ENCODE peak calls at places on chromosomes 13 and 19, in nine cellular contexts. H is A549, Y is mucosa of descending colon, D is left lung, A is body of pancreas, E is A673, K is upper lobe of right lung, I is OCI-LY7, X is lower lobe of right lung. J is an unnamed sample. For H3K4me1, the result is how much of the 10 kb centered on the place peaks cover.

GRCh38 chr13:106490887-106491321 is 44.6 kb downstream of the EFNB2 start:
- DNase-seq in A (no peak), I (no peak), K (no peak), H (no peak), Y (no peak), D (no peak), E (no peak), X (no peak), J (no peak)

GRCh38 chr19:8615813-8616596 is 5.5 kb upstream of the ADAMTS10 start:
- DNase-seq in Y (peak), X (peak), D (peak), I (peak), K (no peak), H (peak), A (peak), E (peak), J (peak)

GRCh38 chr13:19984430-19985218 is 26.1 kb downstream of the ZMYM2 start:
- DNase-seq in X (no peak), Y (no peak), A (no peak), H (peak), I (peak), E (peak), D (no peak), K (no peak), J (no peak)

GRCh38 chr19:38173324-38174041 is 50.5 kb downstream of the DPF1 start:
- DNase-seq in D (no peak), I (no peak), K (no peak), X (no peak), H (no peak), Y (no peak), E (no peak), A (peak), J (no peak)

GRCh38 chr19:13154911-13155471 is 4.8 kb downstream of the IER2 start:
- DNase-seq in E (peak), A (peak), X (peak), D (peak), I (peak), Y (peak), K (peak), H (no peak), J (peak)

GRCh38 chr19:35122687-35123551 is 7.3 kb downstream of the FXYD3 start:
- DNase-seq in E (no peak), H (no peak), X (no peak), I (no peak), A (no peak), K (no peak), Y (no peak), D (no peak), J (no peak)

GRCh38 chr13:54424344-54424743 is 1395.7 kb downstream of the OLFM4 start:
- DNase-seq in D (no peak), Y (no peak), A (no peak), E (no peak), I (no peak), H (no peak), X (no peak), K (no peak), J (no peak)

GRCh38 chr13:39317284-39317683 is 279.0 kb downstream of the NHLRC3 start:
- DNase-seq in K (no peak), D (no peak), H (no peak), Y (peak), A (no peak), X (no peak), E (no peak), I (no peak), J (no peak)

GRCh38 chr19:4639531-4640246 is 373 bp downstream of the TNFAIP8L1 start:
- DNase-seq in D (no peak), H (no peak), E (no peak), Y (peak), K (peak), X (peak), A (peak), I (no peak), J (peak)

GRCh38 chr19:14091885-14092462 is 1.4 kb upstream of the SAMD1 start:
- DNase-seq in H (no peak), E (peak), D (no peak), Y (no peak), K (no peak), I (peak), A (no peak), X (no peak), J (peak)

GRCh38 chr13:35499131-35500051 is 22.9 kb upstream of the MAB21L1 start:
- DNase-seq in H (no peak), D (no peak), A (no peak), E (no peak), X (no peak), K (no peak), Y (no peak), I (no peak), J (no peak)

GRCh38 chr13:44132710-44133109 is 240.9 kb upstream of the SERP2 start:
- DNase-seq in K (peak), I (no peak), D (peak), Y (peak), E (no peak), A (peak), H (no peak), X (peak), J (peak)

GRCh38 chr13:72726721-72727416 is 560 bp downstream of the MZT1 start:
- DNase-seq in H (peak), D (peak), E (peak), I (peak), X (peak), K (peak), Y (peak), A (peak), J (peak)

GRCh38 chr19:28168557-28168956 is 1044.4 kb downstream of the UQCRFS1 start:
- DNase-seq in E (peak), A (no peak), D (no peak), K (no peak), Y (no peak), I (no peak), H (no peak), X (no peak), J (no peak)

GRCh38 chr19:13974073-13974472 is 21.8 kb downstream of the DCAF15 start:
- DNase-seq in K (no peak), H (peak), Y (peak), A (no peak), E (peak), I (peak), X (no peak), D (no peak), J (no peak)

GRCh38 chr13:98658131-98658530 is 81.2 kb upstream of the STK24 start:
- DNase-seq in H (no peak), I (no peak), E (no peak), A (no peak), D (no peak), X (no peak), Y (peak), K (no peak), J (no peak)

GRCh38 chr13:19818223-19818842 is 35.6 kb upstream of the PSPC1 start:
- DNase-seq in H (peak), X (peak), D (peak), K (peak), A (peak), I (peak), E (peak), Y (peak), J (peak)

GRCh38 chr13:27037171-27037570 is 134.4 kb downstream of the USP12 start:
- DNase-seq in D (no peak), I (no peak), A (no peak), K (no peak), E (no peak), X (no peak), H (no peak), Y (no peak), J (no peak)
- H3K4me1 ChIP-seq in D (under half), I (under half), A (under half), K (under half), E (under half), X (under half), H (under half), Y (under half), J (under half)

GRCh38 chr19:1811472-1811894 is 593 bp downstream of the ATP8B3 start:
- DNase-seq in A (peak), E (peak), K (peak), D (peak), I (peak), Y (peak), X (peak), H (peak), J (peak)

GRCh38 chr19:1813197-1813836 is 1.2 kb upstream of the ATP8B3 start:
- DNase-seq in E (no peak), D (no peak), H (no peak), A (no peak), X (no peak), Y (no peak), K (no peak), I (no peak), J (no peak)

GRCh38 chr19:1810439-1811160 is 1.5 kb downstream of the ATP8B3 start:
- DNase-seq in E (no peak), D (peak), I (no peak), X (no peak), H (no peak), Y (no peak), A (no peak), K (no peak), J (peak)

GRCh38 chr19:1812426-1813196 is 535 bp upstream of the ATP8B3 start:
- DNase-seq in K (peak), H (peak), D (peak), A (peak), X (peak), Y (peak), E (peak), I (peak), J (peak)

DNA sequence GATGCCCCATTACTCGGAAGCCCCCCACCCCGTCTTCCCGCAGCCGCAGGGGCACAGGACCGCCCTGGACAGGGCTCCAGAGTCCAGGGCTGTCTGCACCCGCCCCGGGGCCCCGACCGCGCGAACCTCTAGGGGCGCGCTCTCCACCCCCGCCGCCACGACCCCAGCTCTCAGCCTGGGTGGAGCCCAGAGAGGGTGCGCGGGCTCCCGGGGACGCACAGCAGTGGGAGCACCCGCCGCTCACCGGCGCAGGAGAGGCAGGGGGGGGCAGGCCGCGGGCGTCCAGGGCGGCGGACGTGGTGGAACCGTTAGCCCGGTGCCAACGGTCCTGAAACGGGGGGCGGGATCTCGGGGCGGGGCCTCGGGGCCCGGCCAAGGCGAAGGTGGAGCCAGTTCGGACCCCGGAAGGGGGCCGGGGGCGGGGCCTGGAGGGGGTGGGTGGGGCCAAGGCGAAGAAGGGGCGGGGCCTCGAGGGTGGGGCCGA is at the start of gene ATP8B3:
- DNase-seq in X (no peak), K (no peak), D (no peak), Y (no peak), A (no peak), E (no peak), H (no peak), I (no peak), J (no peak)
- TF ChIP-seq CTCF in X (no peak), K (peak), D (no peak), Y (no peak), A (no peak), E (peak), H (no peak), I (peak), J (peak)

DNA sequence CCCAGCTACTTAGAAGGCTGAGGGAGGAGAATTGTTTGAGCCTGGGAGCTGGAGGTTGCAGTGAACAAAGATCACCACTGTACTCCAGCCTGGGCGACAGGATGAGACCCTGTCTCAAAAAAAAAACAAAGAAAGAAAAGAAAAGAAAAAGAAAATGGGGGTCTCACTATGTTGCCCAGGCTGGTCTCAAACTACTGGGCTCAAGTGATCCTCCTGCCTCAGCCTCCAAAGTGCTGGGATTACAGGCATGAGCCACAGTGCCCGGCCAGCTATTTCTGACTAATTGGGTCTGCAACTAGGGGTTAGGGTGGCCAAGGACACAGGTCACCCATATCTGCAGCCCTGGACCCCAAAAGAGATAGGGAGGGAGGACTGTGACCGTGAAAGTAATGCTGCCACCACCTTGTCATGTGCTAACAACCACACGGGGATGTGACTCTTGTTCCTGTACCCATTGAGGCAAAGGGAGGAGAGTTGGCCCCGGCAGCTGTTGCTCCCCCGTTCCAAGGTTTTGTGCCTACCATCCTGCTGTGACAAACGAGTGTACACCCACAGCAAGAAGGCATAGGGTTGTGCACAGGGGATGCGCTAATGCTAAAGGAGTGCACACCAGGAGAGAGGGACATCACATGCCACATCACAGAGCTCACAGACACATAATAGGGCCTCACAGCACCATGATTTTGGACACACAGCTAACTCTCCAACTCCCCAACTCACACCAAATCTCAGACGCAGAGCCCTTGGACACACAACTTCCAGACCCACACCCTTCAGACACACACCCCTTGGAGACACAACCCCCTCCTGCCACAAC is 619 bp downstream of the MEF2B start:
- DNase-seq in I (peak), H (no peak), X (no peak), D (no peak), K (no peak), A (no peak), Y (no peak), E (no peak), J (no peak)
- H3K4me1 ChIP-seq in I (half or more), H (under half), X (under half), D (under half), K (under half), A (under half), Y (under half), E (under half), J (under half)

DNA sequence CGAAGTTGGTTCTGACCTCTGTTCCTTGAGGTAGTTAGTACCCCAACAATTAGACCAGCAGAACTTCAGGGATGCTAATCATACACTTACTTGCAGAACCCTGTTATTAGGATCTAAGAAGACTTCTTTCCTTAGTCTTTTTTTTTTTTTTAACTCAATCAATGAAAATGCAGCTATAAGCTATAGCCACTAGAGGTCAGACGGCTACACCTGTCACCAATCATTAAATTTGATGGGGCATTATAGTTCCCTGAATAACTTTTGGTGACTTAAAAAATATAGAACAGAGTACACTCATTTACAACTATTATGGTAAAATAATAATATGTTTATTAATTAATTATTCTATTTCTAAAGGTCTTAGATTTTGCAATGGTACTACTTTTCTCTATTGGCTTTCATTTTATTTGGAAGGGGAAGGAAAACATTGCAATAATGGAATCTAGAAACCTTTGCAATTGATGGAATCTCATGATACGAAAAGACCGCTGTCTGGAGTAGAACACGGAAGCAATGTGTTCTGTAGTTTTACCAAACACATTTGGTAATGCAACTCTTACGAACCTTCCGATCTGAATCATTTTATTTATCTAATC is 483.2 kb downstream of the DIAPH3 start:
- DNase-seq in X (no peak), D (no peak), E (peak), A (no peak), H (peak), I (peak), K (no peak), Y (no peak), J (no peak)
- TF ChIP-seq CTCF in X (peak), D (peak), E (peak), A (peak), H (peak), I (peak), K (peak), Y (no peak), J (peak)

DNA sequence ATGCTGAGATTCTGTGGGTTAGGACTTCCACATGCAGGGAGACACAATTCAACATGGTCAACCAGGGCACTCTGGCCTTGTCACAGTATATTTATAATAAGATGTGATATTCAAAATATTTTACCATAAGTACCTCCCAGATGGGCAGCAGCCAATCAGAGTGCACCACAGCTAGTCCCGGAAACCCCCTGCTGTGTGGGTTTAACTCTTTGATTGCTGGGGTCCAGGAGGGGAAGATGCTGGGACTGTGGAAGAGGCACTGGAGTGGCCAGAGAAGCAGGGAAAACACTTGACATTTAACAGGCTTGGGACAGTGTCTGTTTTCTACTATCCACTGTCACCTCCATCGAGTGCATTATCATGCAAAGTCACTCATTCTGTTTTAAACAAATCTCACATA is 99.0 kb downstream of the MBNL2 start:
- DNase-seq in K (no peak), E (peak), D (no peak), X (no peak), I (no peak), A (no peak), H (no peak), Y (no peak), J (no peak)
- H3K4me1 ChIP-seq in K (under half), E (under half), D (under half), X (under half), I (under half), A (under half), H (under half), Y (under half), J (under half)

J was measured in right lobe of liver.